ENCODE peak calls at places on chromosome 10, in nine cellular contexts. One of them, this sample, is unnamed.

GRCh38 chr10:102065561-102066420 is 642 bp downstream of the HPS6 start:
- DNase-seq in uterus: no peak
- DNase-seq in cardiac muscle cell: peak
- DNase-seq in astrocyte: no peak
- DNase-seq in CD4-positive, alpha-beta memory T cell: no peak
- DNase-seq in stimulated activated CD4-positive, alpha-beta T cell treated with anti-CD3 and anti-CD28 coated beads, Interleukin-4, amount 100 ng/mL, for 24 hours: no peak
- DNase-seq in GM04504: no peak
- DNase-seq in NCI-H510A: peak
- DNase-seq in hypothalamus: no peak
- DNase-seq in this sample: peak

GRCh38 chr10:99234067-99234738 is 1.4 kb downstream of the HPSE2 start:
- DNase-seq in uterus: no peak
- DNase-seq in cardiac muscle cell: peak
- DNase-seq in astrocyte: peak
- DNase-seq in CD4-positive, alpha-beta memory T cell: peak
- DNase-seq in stimulated activated CD4-positive, alpha-beta T cell treated with anti-CD3 and anti-CD28 coated beads, Interleukin-4, amount 100 ng/mL, for 24 hours: peak
- DNase-seq in GM04504: no peak
- DNase-seq in NCI-H510A: peak
- DNase-seq in hypothalamus: peak
- DNase-seq in this sample: peak

GRCh38 chr10:28494420-28494819 is 38.5 kb upstream of the WAC start:
- DNase-seq in uterus: no peak
- DNase-seq in cardiac muscle cell: no peak
- DNase-seq in astrocyte: no peak
- DNase-seq in CD4-positive, alpha-beta memory T cell: no peak
- DNase-seq in stimulated activated CD4-positive, alpha-beta T cell treated with anti-CD3 and anti-CD28 coated beads, Interleukin-4, amount 100 ng/mL, for 24 hours: no peak
- DNase-seq in GM04504: no peak
- DNase-seq in NCI-H510A: no peak
- DNase-seq in hypothalamus: no peak
- DNase-seq in this sample: no peak

GRCh38 chr10:73577788-73578187 is 13.4 kb downstream of the USP54 start:
- DNase-seq in uterus: peak
- DNase-seq in cardiac muscle cell: peak
- DNase-seq in astrocyte: peak
- DNase-seq in CD4-positive, alpha-beta memory T cell: no peak
- DNase-seq in stimulated activated CD4-positive, alpha-beta T cell treated with anti-CD3 and anti-CD28 coated beads, Interleukin-4, amount 100 ng/mL, for 24 hours: no peak
- DNase-seq in GM04504: no peak
- DNase-seq in NCI-H510A: no peak
- DNase-seq in hypothalamus: peak
- DNase-seq in this sample: peak

GRCh38 chr10:69807696-69808095 is 6.0 kb downstream of the COL13A1 start:
- DNase-seq in uterus: no peak
- DNase-seq in cardiac muscle cell: no peak
- DNase-seq in astrocyte: peak
- DNase-seq in CD4-positive, alpha-beta memory T cell: no peak
- DNase-seq in stimulated activated CD4-positive, alpha-beta T cell treated with anti-CD3 and anti-CD28 coated beads, Interleukin-4, amount 100 ng/mL, for 24 hours: no peak
- DNase-seq in GM04504: no peak
- DNase-seq in NCI-H510A: no peak
- DNase-seq in hypothalamus: no peak
- DNase-seq in this sample: no peak

GRCh38 chr10:46787321-46787615 is 124.0 kb upstream of the PTPN20 start:
- DNase-seq in uterus: no peak
- DNase-seq in cardiac muscle cell: peak
- DNase-seq in astrocyte: peak
- DNase-seq in CD4-positive, alpha-beta memory T cell: no peak
- DNase-seq in stimulated activated CD4-positive, alpha-beta T cell treated with anti-CD3 and anti-CD28 coated beads, Interleukin-4, amount 100 ng/mL, for 24 hours: peak
- DNase-seq in GM04504: peak
- DNase-seq in NCI-H510A: no peak
- DNase-seq in hypothalamus: peak
- DNase-seq in this sample: no peak

GRCh38 chr10:33320288-33320687 is 14.2 kb downstream of the NRP1 start:
- DNase-seq in uterus: no peak
- DNase-seq in cardiac muscle cell: no peak
- DNase-seq in astrocyte: no peak
- DNase-seq in CD4-positive, alpha-beta memory T cell: no peak
- DNase-seq in stimulated activated CD4-positive, alpha-beta T cell treated with anti-CD3 and anti-CD28 coated beads, Interleukin-4, amount 100 ng/mL, for 24 hours: no peak
- DNase-seq in GM04504: no peak
- DNase-seq in NCI-H510A: no peak
- DNase-seq in hypothalamus: no peak
- DNase-seq in this sample: no peak

GRCh38 chr10:43057231-43057711 is 19.6 kb upstream of the RET start:
- DNase-seq in uterus: no peak
- DNase-seq in cardiac muscle cell: no peak
- DNase-seq in astrocyte: no peak
- DNase-seq in CD4-positive, alpha-beta memory T cell: no peak
- DNase-seq in stimulated activated CD4-positive, alpha-beta T cell treated with anti-CD3 and anti-CD28 coated beads, Interleukin-4, amount 100 ng/mL, for 24 hours: no peak
- DNase-seq in GM04504: no peak
- DNase-seq in NCI-H510A: no peak
- DNase-seq in hypothalamus: no peak
- DNase-seq in this sample: peak

GRCh38 chr10:43130756-43131155 is 7.5 kb upstream of the CSGALNACT2 start:
- DNase-seq in uterus: no peak
- DNase-seq in cardiac muscle cell: no peak
- DNase-seq in astrocyte: no peak
- DNase-seq in CD4-positive, alpha-beta memory T cell: no peak
- DNase-seq in stimulated activated CD4-positive, alpha-beta T cell treated with anti-CD3 and anti-CD28 coated beads, Interleukin-4, amount 100 ng/mL, for 24 hours: no peak
- DNase-seq in GM04504: no peak
- DNase-seq in NCI-H510A: no peak
- DNase-seq in hypothalamus: no peak
- DNase-seq in this sample: no peak

This sample was measured in left ventricle myocardium inferior.